ENCODE peak calls at places on chromosomes 11 and 22, in five cellular contexts. One of them, this sample, is unnamed.

GRCh38 chr11:23123766-23124165 is 263.5 kb upstream of the CCDC179 start:
- DNase-seq in breast epithelium: no peak
- DNase-seq in endothelial cell: no peak
- DNase-seq in AG09309: peak
- DNase-seq in pancreas: no peak
- DNase-seq in this sample: no peak

GRCh38 chr11:73152861-73153483 is 10.9 kb upstream of the FCHSD2 start:
- DNase-seq in breast epithelium: no peak
- DNase-seq in endothelial cell: no peak
- DNase-seq in AG09309: no peak
- DNase-seq in pancreas: no peak
- DNase-seq in this sample: no peak

GRCh38 chr22:37185646-37186227 is 2.3 kb downstream of the C1QTNF6 start:
- DNase-seq in breast epithelium: no peak
- DNase-seq in endothelial cell: no peak
- DNase-seq in AG09309: no peak
- DNase-seq in pancreas: no peak
- DNase-seq in this sample: no peak

GRCh38 chr11:118581057-118581456 is 8.8 kb downstream of the ARCN1 start:
- DNase-seq in breast epithelium: no peak
- DNase-seq in endothelial cell: peak
- DNase-seq in AG09309: no peak
- DNase-seq in pancreas: no peak
- DNase-seq in this sample: no peak

GRCh38 chr11:28337701-28338100 is 229.5 kb downstream of the METTL15 start:
- DNase-seq in breast epithelium: no peak
- DNase-seq in endothelial cell: no peak
- DNase-seq in AG09309: no peak
- DNase-seq in pancreas: no peak
- DNase-seq in this sample: no peak

GRCh38 chr22:27116295-27116694 is 458.9 kb downstream of the MIAT start:
- DNase-seq in breast epithelium: no peak
- DNase-seq in endothelial cell: no peak
- DNase-seq in AG09309: no peak
- DNase-seq in pancreas: no peak
- DNase-seq in this sample: no peak

GRCh38 chr11:72773291-72773690 is 20.6 kb downstream of the STARD10 start:
- DNase-seq in breast epithelium: no peak
- DNase-seq in endothelial cell: no peak
- DNase-seq in AG09309: peak
- DNase-seq in pancreas: peak
- DNase-seq in this sample: no peak

GRCh38 chr11:62687508-62688396 is 1.6 kb downstream of the LRRN4CL start:
- DNase-seq in breast epithelium: no peak
- DNase-seq in endothelial cell: no peak
- DNase-seq in AG09309: no peak
- DNase-seq in pancreas: no peak
- DNase-seq in this sample: no peak

GRCh38 chr11:64268028-64268686 is 16.3 kb downstream of the BAD start:
- DNase-seq in breast epithelium: peak
- DNase-seq in endothelial cell: no peak
- DNase-seq in AG09309: no peak
- DNase-seq in pancreas: no peak
- DNase-seq in this sample: no peak

GRCh38 chr11:36492724-36493304 is 17.3 kb downstream of the TRAF6 start:
- DNase-seq in breast epithelium: no peak
- DNase-seq in endothelial cell: peak
- DNase-seq in AG09309: no peak
- DNase-seq in pancreas: no peak
- DNase-seq in this sample: no peak

DNA sequence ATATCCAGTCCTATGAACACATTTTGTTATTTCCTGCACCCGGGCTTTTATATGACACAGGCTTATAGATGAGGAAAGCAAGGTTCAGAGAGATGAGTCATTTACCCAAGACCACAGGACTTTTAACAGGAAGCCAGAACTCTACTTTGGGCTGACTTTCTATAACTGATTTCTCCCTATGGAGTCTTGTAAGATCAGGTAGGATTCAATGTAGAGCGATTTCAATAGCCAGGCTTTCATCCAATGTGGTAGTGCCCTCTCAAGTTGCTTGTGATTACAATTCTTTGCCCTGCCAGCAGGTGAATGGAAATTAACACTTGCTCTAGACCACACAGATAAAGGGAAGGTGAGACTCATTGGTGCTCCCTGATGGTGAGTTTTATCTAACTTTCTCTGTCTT is 378.3 kb downstream of the INSC start:
- DNase-seq in breast epithelium: no peak
- DNase-seq in endothelial cell: no peak
- DNase-seq in AG09309: no peak
- DNase-seq in pancreas: no peak
- DNase-seq in this sample: peak
- TF ChIP-seq CTCF in breast epithelium: no peak
- TF ChIP-seq CTCF in endothelial cell: no peak
- TF ChIP-seq CTCF in AG09309: no peak
- TF ChIP-seq CTCF in pancreas: no peak
- TF ChIP-seq CTCF in this sample: no peak

GRCh38 chr11:34098813-34099212 is 6.6 kb upstream of the NAT10 start:
- DNase-seq in breast epithelium: no peak
- DNase-seq in endothelial cell: no peak
- DNase-seq in AG09309: no peak
- DNase-seq in pancreas: no peak
- DNase-seq in this sample: no peak

GRCh38 chr11:34105079-34105956 is at the start of gene NAT10:
- DNase-seq in breast epithelium: peak
- DNase-seq in endothelial cell: peak
- DNase-seq in AG09309: peak
- DNase-seq in pancreas: peak
- DNase-seq in this sample: peak

GRCh38 chr11:34105957-34106504 is 602 bp downstream of the NAT10 start:
- DNase-seq in breast epithelium: no peak
- DNase-seq in endothelial cell: no peak
- DNase-seq in AG09309: no peak
- DNase-seq in pancreas: no peak
- DNase-seq in this sample: no peak

DNA sequence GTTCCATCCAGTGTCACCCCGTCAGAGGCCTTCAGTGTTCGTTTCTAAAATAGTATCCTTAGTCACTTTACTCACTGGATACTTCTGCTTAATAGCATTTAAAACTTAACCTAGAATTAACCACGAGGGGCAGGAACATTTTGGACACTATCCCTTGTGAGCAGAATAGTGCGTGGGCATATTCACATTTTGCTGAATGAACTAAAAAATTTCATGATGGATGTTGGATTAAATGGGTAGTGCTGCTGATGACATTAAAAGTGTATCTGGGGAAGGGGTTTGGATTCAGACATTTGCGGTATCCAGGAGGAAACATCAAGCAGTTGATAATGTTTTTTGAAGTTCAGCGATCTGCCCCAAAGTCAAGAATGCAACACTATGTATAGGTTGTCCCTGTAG is 750 bp upstream of the NAT10 start:
- DNase-seq in breast epithelium: no peak
- DNase-seq in endothelial cell: no peak
- DNase-seq in AG09309: no peak
- DNase-seq in pancreas: no peak
- DNase-seq in this sample: no peak
- TF ChIP-seq CTCF in breast epithelium: no peak
- TF ChIP-seq CTCF in endothelial cell: no peak
- TF ChIP-seq CTCF in AG09309: no peak
- TF ChIP-seq CTCF in pancreas: no peak
- TF ChIP-seq CTCF in this sample: no peak

DNA sequence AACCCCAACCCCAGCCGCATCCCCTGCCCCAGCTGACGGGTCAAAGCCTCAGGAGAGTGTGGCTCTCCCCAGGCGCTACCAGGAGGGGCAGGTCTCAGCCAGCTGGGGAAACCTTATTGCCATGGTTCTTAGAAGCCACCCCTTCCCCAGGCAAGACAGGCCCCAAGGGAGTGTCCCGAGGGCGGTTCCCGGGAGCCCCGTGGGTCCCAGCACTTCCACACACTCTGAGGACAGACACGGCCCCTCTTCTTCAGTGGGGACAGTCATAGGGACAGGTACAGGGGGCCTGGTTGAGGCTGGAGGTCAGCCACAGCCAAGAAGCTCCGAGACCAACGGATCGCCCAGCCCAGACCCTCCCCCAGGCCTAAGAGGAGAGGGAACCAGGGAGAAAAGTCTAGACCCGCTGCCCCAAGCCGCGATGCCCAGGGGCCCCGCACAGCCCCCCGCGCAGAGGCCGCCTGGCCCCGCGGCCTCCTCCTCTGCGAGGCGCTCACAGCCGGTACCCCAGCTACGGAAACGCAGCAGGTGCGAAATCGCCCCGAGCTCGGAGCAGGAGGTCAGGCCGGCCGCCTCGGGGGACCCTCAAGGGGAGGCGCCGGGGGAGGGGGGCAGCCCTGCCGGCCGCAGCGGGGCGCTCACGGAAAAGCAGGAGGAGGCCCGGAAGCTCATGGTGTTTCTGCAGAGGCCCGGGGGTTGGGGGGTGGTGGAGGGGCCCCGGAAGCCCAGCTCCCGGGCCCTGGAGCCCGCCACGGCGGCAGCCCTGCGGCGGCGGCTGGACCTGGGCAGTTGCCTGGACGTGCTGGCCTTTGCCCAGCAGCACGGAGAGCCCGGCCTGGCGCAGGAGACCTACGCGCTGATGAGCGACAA is 2.6 kb downstream of the KLHDC7B start:
- DNase-seq in breast epithelium: no peak
- DNase-seq in endothelial cell: no peak
- DNase-seq in AG09309: no peak
- DNase-seq in pancreas: no peak
- DNase-seq in this sample: no peak
- TF ChIP-seq CTCF in breast epithelium: no peak
- TF ChIP-seq CTCF in endothelial cell: no peak
- TF ChIP-seq CTCF in AG09309: no peak
- TF ChIP-seq CTCF in pancreas: no peak
- TF ChIP-seq CTCF in this sample: no peak

GRCh38 chr22:46001046-46001425 is 24.1 kb upstream of the WNT7B start:
- DNase-seq in breast epithelium: no peak
- DNase-seq in endothelial cell: no peak
- DNase-seq in AG09309: no peak
- DNase-seq in pancreas: no peak
- DNase-seq in this sample: no peak
- TF ChIP-seq CTCF in breast epithelium: no peak
- TF ChIP-seq CTCF in endothelial cell: no peak
- TF ChIP-seq CTCF in AG09309: no peak
- TF ChIP-seq CTCF in pancreas: no peak
- TF ChIP-seq CTCF in this sample: no peak

GRCh38 chr22:22342697-22343602 is 98.4 kb downstream of the VPREB1 start:
- DNase-seq in breast epithelium: peak
- DNase-seq in endothelial cell: peak
- DNase-seq in AG09309: no peak
- DNase-seq in pancreas: peak
- DNase-seq in this sample: peak
- TF ChIP-seq CTCF in breast epithelium: peak
- TF ChIP-seq CTCF in endothelial cell: peak
- TF ChIP-seq CTCF in AG09309: peak
- TF ChIP-seq CTCF in pancreas: peak
- TF ChIP-seq CTCF in this sample: peak

DNA sequence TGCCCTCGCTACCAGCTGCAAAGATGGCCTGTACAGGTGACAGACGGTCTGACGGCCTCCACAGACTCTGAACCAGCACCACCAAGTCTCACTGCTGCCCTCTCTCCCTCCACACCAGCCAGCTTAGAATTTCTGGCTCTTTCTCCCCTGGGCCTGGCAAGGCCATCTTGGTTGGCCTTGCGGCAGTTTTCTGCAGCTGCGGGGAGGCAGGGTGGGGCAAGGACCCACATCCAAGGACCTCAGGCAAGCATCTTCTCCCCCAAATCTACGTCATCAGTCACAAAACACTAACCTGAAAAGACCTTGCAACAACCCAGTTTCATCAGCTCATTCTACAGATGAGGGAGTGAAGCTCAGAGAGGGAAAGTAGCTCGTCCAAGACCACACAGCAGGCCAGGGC is 11.7 kb upstream of the POLDIP3 start:
- DNase-seq in breast epithelium: no peak
- DNase-seq in endothelial cell: no peak
- DNase-seq in AG09309: no peak
- DNase-seq in pancreas: no peak
- DNase-seq in this sample: no peak
- TF ChIP-seq CTCF in breast epithelium: no peak
- TF ChIP-seq CTCF in endothelial cell: no peak
- TF ChIP-seq CTCF in AG09309: no peak
- TF ChIP-seq CTCF in pancreas: no peak
- TF ChIP-seq CTCF in this sample: no peak

GRCh38 chr11:12235080-12235479 is 124.7 kb downstream of the MICAL2 start:
- DNase-seq in breast epithelium: no peak
- DNase-seq in endothelial cell: no peak
- DNase-seq in AG09309: no peak
- DNase-seq in pancreas: no peak
- DNase-seq in this sample: no peak

GRCh38 chr11:12237381-12237784 is 127.0 kb downstream of the MICAL2 start:
- DNase-seq in breast epithelium: no peak
- DNase-seq in endothelial cell: no peak
- DNase-seq in AG09309: no peak
- DNase-seq in pancreas: no peak
- DNase-seq in this sample: no peak

GRCh38 chr11:12235549-12235944 is 125.2 kb downstream of the MICAL2 start:
- DNase-seq in breast epithelium: no peak
- DNase-seq in endothelial cell: no peak
- DNase-seq in AG09309: no peak
- DNase-seq in pancreas: no peak
- DNase-seq in this sample: no peak

GRCh38 chr11:12235945-12236743 is 125.8 kb downstream of the MICAL2 start:
- DNase-seq in breast epithelium: peak
- DNase-seq in endothelial cell: no peak
- DNase-seq in AG09309: peak
- DNase-seq in pancreas: no peak
- DNase-seq in this sample: no peak

DNA sequence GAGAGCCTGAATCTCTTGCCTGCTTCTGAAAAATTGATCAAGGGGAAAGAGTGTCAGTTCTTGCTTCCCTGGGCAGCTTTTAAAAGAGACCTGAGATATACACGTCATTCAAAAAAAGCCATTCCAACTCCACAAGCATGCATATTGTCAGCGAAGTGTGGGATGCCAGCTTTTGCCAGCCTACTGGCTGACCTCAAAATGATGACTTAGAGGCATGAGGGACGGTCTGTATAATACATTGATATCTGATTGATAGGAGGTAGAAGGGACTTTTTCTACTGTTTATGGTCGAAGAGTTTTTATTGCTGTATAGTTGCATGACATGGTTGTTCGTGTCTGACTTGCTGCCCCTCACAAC is 126.3 kb downstream of the MICAL2 start:
- DNase-seq in breast epithelium: no peak
- DNase-seq in endothelial cell: no peak
- DNase-seq in AG09309: no peak
- DNase-seq in pancreas: no peak
- DNase-seq in this sample: no peak
- TF ChIP-seq CTCF in breast epithelium: no peak
- TF ChIP-seq CTCF in endothelial cell: no peak
- TF ChIP-seq CTCF in AG09309: no peak
- TF ChIP-seq CTCF in pancreas: no peak
- TF ChIP-seq CTCF in this sample: no peak

GRCh38 chr11:56846631-56847400 is 98.3 kb upstream of the OR9G4 start:
- DNase-seq in breast epithelium: no peak
- DNase-seq in endothelial cell: no peak
- DNase-seq in AG09309: no peak
- DNase-seq in pancreas: no peak
- DNase-seq in this sample: no peak
- TF ChIP-seq CTCF in breast epithelium: no peak
- TF ChIP-seq CTCF in endothelial cell: no peak
- TF ChIP-seq CTCF in AG09309: no peak
- TF ChIP-seq CTCF in pancreas: no peak
- TF ChIP-seq CTCF in this sample: no peak